ENCODE peak calls at places on chromosomes 4 and X, in five cellular contexts. One of them, this sample, is unnamed.

GRCh38 chrX:146186540-146186939 is 368.9 kb downstream of the SLITRK2 start:
- DNase-seq in GM18507: no peak
- DNase-seq in RKO: no peak
- DNase-seq in CD8-positive, alpha-beta T cell: no peak
- DNase-seq in kidney tubule cell: no peak
- DNase-seq in this sample: no peak

GRCh38 chrX:12263211-12263610 is 124.9 kb downstream of the FRMPD4 start:
- DNase-seq in RKO: peak
- DNase-seq in GM18507: no peak
- DNase-seq in kidney tubule cell: peak
- DNase-seq in CD8-positive, alpha-beta T cell: no peak
- DNase-seq in this sample: no peak

GRCh38 chrX:53476371-53476770 is 42.2 kb upstream of the HSD17B10 start:
- DNase-seq in GM18507: no peak
- DNase-seq in kidney tubule cell: peak
- DNase-seq in RKO: peak
- DNase-seq in CD8-positive, alpha-beta T cell: no peak
- DNase-seq in this sample: no peak

GRCh38 chr4:153115322-153116100 is 88.7 kb upstream of the TRIM2 start:
- DNase-seq in RKO: peak
- DNase-seq in kidney tubule cell: peak
- DNase-seq in CD8-positive, alpha-beta T cell: peak
- DNase-seq in GM18507: peak
- DNase-seq in this sample: peak

GRCh38 chrX:103831803-103832544 is at the start of gene RAB9B:
- DNase-seq in CD8-positive, alpha-beta T cell: peak
- DNase-seq in RKO: peak
- DNase-seq in GM18507: peak
- DNase-seq in kidney tubule cell: peak
- DNase-seq in this sample: peak

GRCh38 chrX:16822723-16823122 is 36.5 kb downstream of the TXLNG start:
- DNase-seq in kidney tubule cell: peak
- DNase-seq in CD8-positive, alpha-beta T cell: no peak
- DNase-seq in RKO: peak
- DNase-seq in GM18507: no peak
- DNase-seq in this sample: no peak

GRCh38 chr4:4384837-4385236 is 2.1 kb upstream of the NSG1 start:
- DNase-seq in GM18507: no peak
- DNase-seq in CD8-positive, alpha-beta T cell: no peak
- DNase-seq in RKO: no peak
- DNase-seq in kidney tubule cell: peak
- DNase-seq in this sample: peak

GRCh38 chr4:115154826-115155225 is 41.4 kb upstream of the NDST4 start:
- DNase-seq in kidney tubule cell: no peak
- DNase-seq in RKO: peak
- DNase-seq in CD8-positive, alpha-beta T cell: no peak
- DNase-seq in GM18507: no peak
- DNase-seq in this sample: peak

GRCh38 chr4:182938213-182938645 is 21.0 kb upstream of the DCTD start:
- DNase-seq in CD8-positive, alpha-beta T cell: peak
- DNase-seq in RKO: peak
- DNase-seq in kidney tubule cell: peak
- DNase-seq in GM18507: peak
- DNase-seq in this sample: peak

GRCh38 chr4:131584587-131584986 is 1564.5 kb upstream of the PCDH10 start:
- DNase-seq in GM18507: no peak
- DNase-seq in kidney tubule cell: peak
- DNase-seq in RKO: no peak
- DNase-seq in CD8-positive, alpha-beta T cell: no peak
- DNase-seq in this sample: peak

GRCh38 chr4:56626420-56626819 is 54.7 kb downstream of the HOPX start:
- DNase-seq in kidney tubule cell: no peak
- DNase-seq in CD8-positive, alpha-beta T cell: no peak
- DNase-seq in GM18507: no peak
- DNase-seq in RKO: peak
- DNase-seq in this sample: no peak

GRCh38 chrX:48934581-48935331 is 15.9 kb upstream of the PIM2 start:
- DNase-seq in RKO: no peak
- DNase-seq in GM18507: no peak
- DNase-seq in kidney tubule cell: no peak
- DNase-seq in CD8-positive, alpha-beta T cell: no peak
- DNase-seq in this sample: no peak

GRCh38 chr4:73619351-73619750 is 885 bp downstream of the RASSF6 start:
- DNase-seq in RKO: no peak
- DNase-seq in CD8-positive, alpha-beta T cell: no peak
- DNase-seq in kidney tubule cell: no peak
- DNase-seq in GM18507: no peak
- DNase-seq in this sample: peak

GRCh38 chrX:103220511-103221406 is 5.9 kb downstream of the BEX4 start:
- DNase-seq in RKO: no peak
- DNase-seq in CD8-positive, alpha-beta T cell: no peak
- DNase-seq in kidney tubule cell: no peak
- DNase-seq in GM18507: no peak
- DNase-seq in this sample: no peak

GRCh38 chr4:144894525-144894924 is 203.5 kb downstream of the ANAPC10 start:
- DNase-seq in CD8-positive, alpha-beta T cell: no peak
- DNase-seq in RKO: peak
- DNase-seq in kidney tubule cell: peak
- DNase-seq in GM18507: no peak
- DNase-seq in this sample: no peak

GRCh38 chr4:88865051-88865450 is 167.4 kb upstream of the NAP1L5 start:
- DNase-seq in RKO: peak
- DNase-seq in GM18507: no peak
- DNase-seq in kidney tubule cell: no peak
- DNase-seq in CD8-positive, alpha-beta T cell: no peak
- DNase-seq in this sample: no peak

GRCh38 chr4:151195801-151196200 is 81.2 kb upstream of the PRSS48 start:
- DNase-seq in RKO: no peak
- DNase-seq in kidney tubule cell: peak
- DNase-seq in GM18507: no peak
- DNase-seq in CD8-positive, alpha-beta T cell: no peak
- DNase-seq in this sample: peak

GRCh38 chrX:1448793-1449580 is 3.7 kb downstream of the ASMTL start:
- DNase-seq in kidney tubule cell: no peak
- DNase-seq in CD8-positive, alpha-beta T cell: peak
- DNase-seq in GM18507: no peak
- DNase-seq in RKO: no peak
- DNase-seq in this sample: no peak

GRCh38 chr4:30103455-30103854 is 616.7 kb upstream of the PCDH7 start:
- DNase-seq in RKO: peak
- DNase-seq in GM18507: no peak
- DNase-seq in kidney tubule cell: no peak
- DNase-seq in CD8-positive, alpha-beta T cell: no peak
- DNase-seq in this sample: peak